ENCODE peak calls at places on chromosomes 11 and 22, in ten cellular contexts. M is neural progenitor cell, F is GM23338, D is cardiac muscle cell, R is upper lobe of right lung, U is A549, E is right lobe of liver, J is lung, S is transverse colon, Q is uterus. V is an unnamed sample.

GRCh38 chr22:44286673-44287072 is 26.1 kb downstream of the SHISAL1 start:
- DNase-seq in M (no peak), F (no peak), D (no peak), R (no peak), U (no peak), E (no peak), J (no peak), S (no peak), Q (no peak), V (no peak)

GRCh38 chr11:93089474-93090102 is 108.2 kb downstream of the SLC36A4 start:
- DNase-seq in M (peak; percentile 62), F (peak; percentile 78), D (peak; percentile 21), R (no peak), U (peak; percentile 43), E (no peak), J (no peak), S (peak; percentile 27), Q (no peak), V (no peak)

GRCh38 chr22:46148885-46149492 is 1.3 kb upstream of the PPARA start:
- DNase-seq in M (no peak), F (no peak), D (no peak), R (no peak), U (no peak), E (peak; percentile 53), J (no peak), S (peak; percentile 52), Q (no peak), V (no peak)

GRCh38 chr11:71210861-71211260 is 41.5 kb downstream of the SHANK2 start:
- DNase-seq in M (no peak), F (no peak), D (no peak), R (peak; percentile 56), U (no peak), E (no peak), J (no peak), S (no peak), Q (no peak), V (no peak)

GRCh38 chr22:50706481-50707125 is 31.4 kb upstream of the ACR start:
- DNase-seq in M (no peak), F (no peak), D (no peak), R (peak; percentile 37), U (no peak), E (peak; percentile 31), J (no peak), S (no peak), Q (no peak), V (no peak)

GRCh38 chr22:29022101-29022817 is 39.4 kb downstream of the C22orf31 start:
- DNase-seq in M (no peak), F (no peak), D (no peak), R (no peak), U (no peak), E (no peak), J (no peak), S (no peak), Q (no peak), V (no peak)

GRCh38 chr22:47067331-47067890 is 305.0 kb downstream of the TBC1D22A start:
- DNase-seq in M (peak; percentile 83), F (no peak), D (no peak), R (no peak), U (no peak), E (no peak), J (no peak), S (peak; percentile 3), Q (no peak), V (no peak)

GRCh38 chr11:27100534-27100933 is 59.9 kb downstream of the BBOX1 start:
- DNase-seq in M (no peak), F (no peak), D (no peak), R (no peak), U (no peak), E (no peak), J (no peak), S (no peak), Q (no peak), V (no peak)

GRCh38 chr11:27209562-27210005 is 153.4 kb downstream of the CCDC34 start:
- DNase-seq in M (no peak), F (no peak), D (peak; percentile 55), R (no peak), U (peak; percentile 94), E (no peak), J (no peak), S (no peak), Q (no peak), V (peak; percentile 74)

GRCh38 chr22:39264344-39265116 is 19.7 kb upstream of the PDGFB start:
- DNase-seq in M (no peak), F (no peak), D (no peak), R (no peak), U (no peak), E (peak; percentile 69), J (no peak), S (peak; percentile 54), Q (no peak), V (no peak)

GRCh38 chr11:8793114-8793777 is 110.7 kb downstream of the RPL27A start:
- DNase-seq in M (no peak), F (no peak), D (no peak), R (no peak), U (no peak), E (no peak), J (no peak), S (no peak), Q (no peak), V (no peak)
- H3K4me1 ChIP-seq in M (no peaks in the 10 kb centered on the region), F (peaks cover 4% of the 10 kb centered on the region), D (peaks cover 6% of the 10 kb centered on the region), R (peaks cover 21% of the 10 kb centered on the region), U (peaks cover 11% of the 10 kb centered on the region), E (peaks cover 14% of the 10 kb centered on the region), J (peaks cover 14% of the 10 kb centered on the region), S (peaks cover 27% of the 10 kb centered on the region), Q (peaks cover 15% of the 10 kb centered on the region), V (peaks cover 32% of the 10 kb centered on the region)

GRCh38 chr11:129973068-129973467 is 29.6 kb downstream of the PRDM10 start:
- DNase-seq in M (no peak), F (peak; percentile 28), D (no peak), R (no peak), U (no peak), E (no peak), J (no peak), S (no peak), Q (no peak), V (no peak)
- H3K4me1 ChIP-seq in M (peaks cover 11% of the 10 kb centered on the region), F (peaks cover 19% of the 10 kb centered on the region), D (peaks cover 10% of the 10 kb centered on the region), R (peaks cover 3% of the 10 kb centered on the region), U (no peaks in the 10 kb centered on the region), E (no peaks in the 10 kb centered on the region), J (no peaks in the 10 kb centered on the region), S (no peaks in the 10 kb centered on the region), Q (no peaks in the 10 kb centered on the region), V (no peaks in the 10 kb centered on the region)

GRCh38 chr11:1503708-1504104 is 17.1 kb upstream of the MOB2 start:
- DNase-seq in M (no peak), F (no peak), D (no peak), R (peak; percentile 76), U (no peak), E (peak; percentile 58), J (no peak), S (no peak), Q (no peak), V (no peak)

GRCh38 chr11:1504164-1504563 is 17.6 kb upstream of the MOB2 start:
- DNase-seq in M (no peak), F (no peak), D (no peak), R (no peak), U (no peak), E (no peak), J (no peak), S (no peak), Q (no peak), V (no peak)

GRCh38 chr11:1505480-1505879 is 18.9 kb upstream of the MOB2 start:
- DNase-seq in M (peak; percentile 45), F (peak; percentile 82), D (no peak), R (no peak), U (no peak), E (peak; percentile 7), J (no peak), S (no peak), Q (no peak), V (no peak)

GRCh38 chr11:1502971-1503707 is 16.6 kb upstream of the MOB2 start:
- DNase-seq in M (no peak), F (no peak), D (no peak), R (no peak), U (no peak), E (peak; percentile 30), J (no peak), S (no peak), Q (no peak), V (no peak)

DNA sequence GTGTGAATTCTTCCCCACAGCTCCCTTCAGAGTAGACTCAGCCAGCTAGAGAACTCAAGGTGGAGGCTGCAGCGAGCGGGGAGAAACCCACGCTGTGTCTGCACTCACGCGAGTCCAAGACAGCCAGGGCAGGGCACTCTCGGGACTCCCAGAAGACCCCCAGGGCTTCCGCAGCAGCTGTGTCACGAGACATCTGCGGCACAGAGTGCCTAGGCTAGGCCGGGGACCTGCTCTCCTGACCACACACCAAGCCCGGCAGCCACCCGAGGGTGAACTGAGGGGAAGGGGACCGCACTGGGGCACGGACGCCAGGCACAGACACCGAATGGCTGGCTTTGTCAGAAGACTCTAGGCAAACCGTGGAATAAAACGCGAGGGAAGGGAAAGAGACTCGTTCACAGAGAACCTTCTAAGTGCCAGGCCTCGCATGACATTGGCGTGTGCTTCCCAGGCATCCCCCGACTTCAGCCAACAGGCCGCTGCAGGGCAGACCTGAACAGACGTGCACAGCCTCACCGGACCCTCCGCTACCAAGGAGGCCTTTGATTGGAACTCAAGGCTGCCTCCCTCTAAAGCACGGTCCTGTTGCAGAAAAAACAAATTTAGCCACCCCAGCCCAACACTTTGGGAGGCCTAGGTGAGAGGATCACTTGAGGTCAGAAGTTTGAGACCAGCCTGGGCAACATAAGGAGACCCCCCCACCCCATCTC is 18.2 kb upstream of the MOB2 start:
- DNase-seq in M (no peak), F (no peak), D (no peak), R (no peak), U (no peak), E (peak; percentile 33), J (no peak), S (no peak), Q (no peak), V (no peak)
- H3K4me1 ChIP-seq in M (peaks cover 13% of the 10 kb centered on the region), F (peaks cover 7% of the 10 kb centered on the region), D (peaks cover 13% of the 10 kb centered on the region), R (peaks cover 49% of the 10 kb centered on the region), U (no peaks in the 10 kb centered on the region), E (no peaks in the 10 kb centered on the region), J (peaks cover 29% of the 10 kb centered on the region), S (peaks cover 26% of the 10 kb centered on the region), Q (peaks cover 15% of the 10 kb centered on the region), V (no peaks in the 10 kb centered on the region)

GRCh38 chr22:24068377-24068680 is 57.2 kb downstream of the CABIN1 start:
- DNase-seq in M (no peak), F (no peak), D (no peak), R (peak; percentile 29), U (no peak), E (no peak), J (no peak), S (no peak), Q (no peak), V (no peak)

GRCh38 chr22:24066260-24066659 is 55.2 kb downstream of the CABIN1 start:
- DNase-seq in M (no peak), F (no peak), D (no peak), R (peak; percentile 30), U (no peak), E (no peak), J (no peak), S (no peak), Q (no peak), V (no peak)

GRCh38 chr22:24068717-24069116 is 57.6 kb downstream of the CABIN1 start:
- DNase-seq in M (no peak), F (no peak), D (no peak), R (peak; percentile 15), U (no peak), E (no peak), J (no peak), S (no peak), Q (no peak), V (no peak)

GRCh38 chr22:24067587-24068376 is 56.7 kb downstream of the CABIN1 start:
- DNase-seq in M (no peak), F (no peak), D (no peak), R (peak; percentile 33), U (no peak), E (peak; percentile 81), J (no peak), S (peak; percentile 53), Q (no peak), V (no peak)

GRCh38 chr22:24066872-24067271 is 55.8 kb downstream of the CABIN1 start:
- DNase-seq in M (no peak), F (no peak), D (no peak), R (peak; percentile 52), U (no peak), E (no peak), J (no peak), S (peak; percentile 67), Q (no peak), V (no peak)
- H3K4me1 ChIP-seq in M (no peaks in the 10 kb centered on the region), F (no peaks in the 10 kb centered on the region), D (no peaks in the 10 kb centered on the region), R (no peaks in the 10 kb centered on the region), U (no peaks in the 10 kb centered on the region), E (peaks cover 31% of the 10 kb centered on the region), J (no peaks in the 10 kb centered on the region), S (no peaks in the 10 kb centered on the region), Q (no peaks in the 10 kb centered on the region), V (no peaks in the 10 kb centered on the region)

V was measured in right atrium auricular region.